ENCODE peak calls at places on chromosomes 6 and 20, in ten cellular contexts. M is endodermal cell; A is A549; V is H9; P is CD4-positive, alpha-beta T cell; G is RWPE1; O is cardiac muscle cell; H is upper lobe of right lung; Y is PC-9; C is adrenal gland. N is an unnamed sample.
A peak's percentile ranks its signal among the peaks of the same experiment; 100 is the strongest.

GRCh38 chr20:23145281-23145700 is 59.2 kb upstream of the CD93 start:
- DNase-seq in M (no peak), A (no peak), V (no peak), P (no peak), G (no peak), O (peak; percentile 79), H (peak; percentile 63), Y (no peak), C (peak; percentile 75), N (peak; percentile 89)

GRCh38 chr6:52389626-52390360 is 27.8 kb downstream of the PAQR8 start:
- DNase-seq in M (no peak), A (no peak), V (no peak), P (peak; percentile 39), G (peak; percentile 26), O (peak; percentile 43), H (peak; percentile 70), Y (peak; percentile 28), C (peak; percentile 62), N (peak; percentile 36)

GRCh38 chr6:53960311-53960710 is 150.9 kb upstream of the MLIP start:
- DNase-seq in M (no peak), A (no peak), V (no peak), P (no peak), G (no peak), O (peak; percentile 35), H (no peak), Y (no peak), C (no peak), N (no peak)

GRCh38 chr6:19410477-19410876 is 426.7 kb upstream of the ID4 start:
- DNase-seq in M (no peak), A (no peak), V (no peak), P (no peak), G (peak; percentile 85), O (peak; percentile 59), H (no peak), Y (peak; percentile 19), C (no peak), N (no peak)

GRCh38 chr6:71886184-71887005 is at the start of gene RIMS1:
- DNase-seq in M (peak; percentile 90), A (peak; percentile 6), V (peak; percentile 72), P (no peak), G (no peak), O (peak; percentile 26), H (peak; percentile 69), Y (no peak), C (no peak), N (peak; percentile 39)

GRCh38 chr20:52524865-52525264 is 333.3 kb upstream of the ZFP64 start:
- DNase-seq in M (no peak), A (no peak), V (no peak), P (no peak), G (no peak), O (no peak), H (no peak), Y (no peak), C (no peak), N (no peak)

GRCh38 chr6:163416640-163417253 is 2.2 kb downstream of the QKI start:
- DNase-seq in M (peak; percentile 66), A (peak; percentile 26), V (no peak), P (no peak), G (peak; percentile 44), O (peak; percentile 90), H (no peak), Y (peak; percentile 28), C (peak; percentile 66), N (no peak)

GRCh38 chr20:63978319-63979220 is 872 bp downstream of the SAMD10 start:
- DNase-seq in M (peak; percentile 91), A (no peak), V (peak; percentile 85), P (peak; percentile 45), G (peak; percentile 85), O (peak; percentile 49), H (peak; percentile 93), Y (peak; percentile 89), C (peak; percentile 86), N (peak; percentile 73)

GRCh38 chr6:47203266-47203967 is 106.3 kb downstream of the TNFRSF21 start:
- DNase-seq in M (no peak), A (no peak), V (no peak), P (no peak), G (no peak), O (no peak), H (no peak), Y (no peak), C (no peak), N (no peak)

GRCh38 chr6:96089173-96089572 is 73.4 kb downstream of the FUT9 start:
- DNase-seq in M (peak; percentile 80), A (no peak), V (peak; percentile 56), P (no peak), G (no peak), O (no peak), H (no peak), Y (no peak), C (no peak), N (no peak)
- TF ChIP-seq CTCF in M (peak; percentile 85), A (no peak), V (peak; percentile 78), P (no peak), G (no peak), O (no peak), H (no peak), Y (peak; percentile 62), C (no peak), N (no peak)

GRCh38 chr6:14091329-14091978 is 26.1 kb upstream of the CD83 start:
- DNase-seq in M (no peak), A (no peak), V (no peak), P (no peak), G (no peak), O (no peak), H (no peak), Y (no peak), C (no peak), N (no peak)

GRCh38 chr6:14092301-14092700 is 25.3 kb upstream of the CD83 start:
- DNase-seq in M (no peak), A (no peak), V (no peak), P (no peak), G (no peak), O (no peak), H (no peak), Y (no peak), C (no peak), N (no peak)

GRCh38 chr6:14092861-14093789 is 24.4 kb upstream of the CD83 start:
- DNase-seq in M (no peak), A (no peak), V (no peak), P (no peak), G (no peak), O (no peak), H (no peak), Y (no peak), C (no peak), N (no peak)

GRCh38 chr6:14095444-14095843 is 22.1 kb upstream of the CD83 start:
- DNase-seq in M (no peak), A (no peak), V (no peak), P (no peak), G (no peak), O (no peak), H (no peak), Y (no peak), C (no peak), N (no peak)

DNA sequence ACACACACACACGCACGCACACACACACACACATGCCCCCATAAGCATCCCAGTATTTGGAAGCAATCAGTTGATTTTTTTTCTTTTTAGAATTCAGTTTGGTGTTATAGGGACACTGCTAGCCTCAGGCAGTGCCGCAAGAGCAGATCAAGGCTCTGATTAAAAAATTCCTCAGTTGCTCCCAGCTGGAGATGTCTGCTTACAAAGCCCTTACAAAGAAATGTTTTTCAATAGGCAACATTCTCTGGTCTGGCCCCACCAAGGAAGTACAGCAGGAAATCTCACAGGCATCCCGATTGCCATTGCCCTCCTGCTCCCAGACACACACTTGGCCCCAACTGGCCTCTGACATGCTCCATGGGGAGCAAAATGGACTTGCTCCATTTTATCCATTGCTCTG is 22.9 kb upstream of the CD83 start:
- DNase-seq in M (no peak), A (no peak), V (no peak), P (no peak), G (no peak), O (no peak), H (no peak), Y (peak; percentile 16), C (no peak), N (no peak)
- H3K27ac ChIP-seq in M (peak overlapping the region; percentile 1), A (no peak overlapping the region), V (no peak overlapping the region), P (no peak overlapping the region), G (peak overlapping the region; percentile 32), O (no peak overlapping the region), H (no peak overlapping the region), Y (no peak overlapping the region), C (no peak overlapping the region), N (no peak overlapping the region)

GRCh38 chr6:13278184-13278583 is 50.2 kb downstream of the TBC1D7 start:
- DNase-seq in M (peak; percentile 88), A (no peak), V (peak; percentile 71), P (no peak), G (no peak), O (no peak), H (no peak), Y (no peak), C (no peak), N (no peak)
- TF ChIP-seq CTCF in M (peak; percentile 87), A (no peak), V (peak; percentile 75), P (no peak), G (no peak), O (peak; percentile 16), H (peak; percentile 7), Y (peak; percentile 22), C (no peak), N (no peak)

GRCh38 chr6:158002951-158003853 is 21.5 kb downstream of the SYNJ2 start:
- DNase-seq in M (no peak), A (no peak), V (no peak), P (no peak), G (no peak), O (peak; percentile 90), H (no peak), Y (peak; percentile 59), C (no peak), N (peak; percentile 45)
- H3K27ac ChIP-seq in M (peak overlapping the region; percentile 82), A (peak overlapping the region; percentile 56), V (no peak overlapping the region), P (no peak overlapping the region), G (peak overlapping the region; percentile 43), O (no peak overlapping the region), H (peak overlapping the region; percentile 68), Y (peak overlapping the region; percentile 68), C (no peak overlapping the region), N (peak overlapping the region; percentile 71)

GRCh38 chr6:127102859-127103258 is 15.6 kb upstream of the RSPO3 start:
- DNase-seq in M (no peak), A (no peak), V (no peak), P (no peak), G (no peak), O (no peak), H (no peak), Y (no peak), C (no peak), N (no peak)

GRCh38 chr6:127103482-127103881 is 15.0 kb upstream of the RSPO3 start:
- DNase-seq in M (no peak), A (no peak), V (no peak), P (no peak), G (no peak), O (no peak), H (no peak), Y (no peak), C (no peak), N (no peak)

GRCh38 chr6:127102299-127102698 is 16.2 kb upstream of the RSPO3 start:
- DNase-seq in M (no peak), A (peak; percentile 50), V (no peak), P (no peak), G (peak; percentile 39), O (peak; percentile 77), H (no peak), Y (no peak), C (no peak), N (no peak)

GRCh38 chr6:127096167-127096566 is 22.3 kb upstream of the RSPO3 start:
- DNase-seq in M (no peak), A (no peak), V (no peak), P (no peak), G (no peak), O (no peak), H (no peak), Y (no peak), C (no peak), N (no peak)

GRCh38 chr6:127100510-127101140 is 17.8 kb upstream of the RSPO3 start:
- DNase-seq in M (no peak), A (no peak), V (no peak), P (no peak), G (no peak), O (peak; percentile 33), H (no peak), Y (no peak), C (no peak), N (no peak)
- TF ChIP-seq CTCF in M (peak; percentile 72), A (peak; percentile 42), V (peak; percentile 55), P (no peak), G (no peak), O (peak; percentile 34), H (peak; percentile 42), Y (peak; percentile 55), C (peak; percentile 20), N (no peak)